ENCODE peak calls at places on chromosome 11, in five cellular contexts. G, C, N, E and W are unnamed samples.

GRCh38 chr11:2929511-2929879 is 275 bp upstream of the PHLDA2 start:
- DNase-seq in G (no peak), C (no peak), N (peak; percentile 61), E (no peak), W (peak; percentile 90)

GRCh38 chr11:132992838-132993680 is 539.2 kb downstream of the OPCML start:
- DNase-seq in G (no peak), C (no peak), N (no peak), E (no peak), W (no peak)

GRCh38 chr11:72441647-72442267 is 7.4 kb upstream of the CLPB start:
- DNase-seq in G (no peak), C (no peak), N (no peak), E (no peak), W (no peak)

GRCh38 chr11:104928831-104929230 is 30.6 kb upstream of the CASP12 start:
- DNase-seq in G (no peak), C (no peak), N (no peak), E (no peak), W (no peak)

GRCh38 chr11:17783878-17784277 is 49.3 kb downstream of the KCNC1 start:
- DNase-seq in G (no peak), C (no peak), N (no peak), E (no peak), W (no peak)

GRCh38 chr11:92070026-92070889 is 154.4 kb upstream of the FAT3 start:
- DNase-seq in G (no peak), C (no peak), N (no peak), E (no peak), W (no peak)

GRCh38 chr11:131584694-131585592 is 214.5 kb downstream of the NTM start:
- DNase-seq in G (peak; percentile 29), C (peak; percentile 98), N (no peak), E (no peak), W (no peak)

GRCh38 chr11:27910186-27910941 is 197.6 kb downstream of the KIF18A start:
- DNase-seq in G (no peak), C (no peak), N (peak; percentile 48), E (no peak), W (no peak)

GRCh38 chr11:108224908-108225786 is 2.3 kb downstream of the ATM start:
- DNase-seq in G (no peak), C (no peak), N (no peak), E (no peak), W (no peak)